ENCODE peak calls at places on chromosomes 2 and 18, in four cellular contexts. Z is dorsolateral prefrontal cortex, D is endodermal cell, H is neural progenitor cell. T is an unnamed sample.

GRCh38 chr18:8659609-8660242 is 45.6 kb upstream of the MTCL1 start:
- DNase-seq in Z (no peak), H (no peak), D (peak; percentile 53), T (no peak)

GRCh38 chr2:132766573-132766972 is 96.6 kb upstream of the LYPD1 start:
- DNase-seq in Z (no peak), H (no peak), D (no peak), T (no peak)

GRCh38 chr2:213007290-213007838 is 144.0 kb downstream of the IKZF2 start:
- DNase-seq in Z (no peak), H (peak; percentile 24), D (no peak), T (no peak)

GRCh38 chr2:120934891-120935338 is 199.2 kb downstream of the GLI2 start:
- DNase-seq in Z (no peak), D (no peak), H (no peak), T (peak; percentile 63)

GRCh38 chr2:20005891-20006470 is 6.5 kb downstream of the MATN3 start:
- DNase-seq in Z (no peak), D (no peak), H (no peak), T (no peak)

GRCh38 chr2:134676960-134677359 is 41.8 kb downstream of the TMEM163 start:
- DNase-seq in H (no peak), Z (no peak), D (no peak), T (no peak)

GRCh38 chr18:73840319-73841065 is 307.1 kb downstream of the FBXO15 start:
- DNase-seq in D (peak; percentile 51), Z (no peak), H (peak; percentile 8), T (no peak)

GRCh38 chr2:214713080-214713830 is 96.2 kb downstream of the BARD1 start:
- DNase-seq in D (no peak), H (no peak), Z (no peak), T (no peak)

GRCh38 chr18:57837917-57838548 is 34.9 kb upstream of the ATP8B1 start:
- DNase-seq in H (no peak), D (no peak), Z (no peak), T (peak; percentile 54)

GRCh38 chr2:228535396-228535795 is 353.9 kb upstream of the SPHKAP start:
- DNase-seq in H (peak; percentile 19), D (no peak), Z (no peak), T (no peak)

GRCh38 chr2:233267516-233268245 is 16.2 kb downstream of the ATG16L1 start:
- DNase-seq in Z (no peak), D (no peak), H (no peak), T (no peak)

GRCh38 chr2:15801904-15802303 is 138.4 kb upstream of the MYCN start:
- DNase-seq in H (no peak), Z (no peak), D (no peak), T (no peak)

GRCh38 chr18:13878858-13879257 is 36.5 kb downstream of the MC2R start:
- DNase-seq in Z (no peak), D (no peak), H (no peak), T (no peak)

GRCh38 chr2:119367472-119368099 is 809 bp downstream of the DBI start:
- DNase-seq in D (peak; percentile 90), H (peak; percentile 83), Z (peak; percentile 79), T (peak; percentile 19)

GRCh38 chr2:196097864-196098660 is 29.4 kb upstream of the DNAH7 start:
- DNase-seq in Z (no peak), D (no peak), H (no peak), T (no peak)

GRCh38 chr2:212683346-212683745 is 144.7 kb upstream of the ERBB4 start:
- DNase-seq in D (no peak), Z (no peak), H (no peak), T (no peak)

GRCh38 chr2:9001229-9001628 is 2.3 kb downstream of the MBOAT2 start:
- DNase-seq in Z (no peak), D (no peak), H (no peak), T (no peak)

GRCh38 chr2:182715896-182716664 is at the start of gene DNAJC10:
- DNase-seq in H (peak; percentile 95), Z (peak; percentile 94), D (peak; percentile 97), T (peak; percentile 93)

GRCh38 chr2:1572638-1573037 is 159.4 kb downstream of the TPO start:
- DNase-seq in H (no peak), Z (no peak), D (peak; percentile 31), T (peak; percentile 76)

GRCh38 chr2:209368924-209369323 is 54.9 kb upstream of the MAP2 start:
- DNase-seq in Z (no peak), H (no peak), D (no peak), T (peak; percentile 91)

DNA sequence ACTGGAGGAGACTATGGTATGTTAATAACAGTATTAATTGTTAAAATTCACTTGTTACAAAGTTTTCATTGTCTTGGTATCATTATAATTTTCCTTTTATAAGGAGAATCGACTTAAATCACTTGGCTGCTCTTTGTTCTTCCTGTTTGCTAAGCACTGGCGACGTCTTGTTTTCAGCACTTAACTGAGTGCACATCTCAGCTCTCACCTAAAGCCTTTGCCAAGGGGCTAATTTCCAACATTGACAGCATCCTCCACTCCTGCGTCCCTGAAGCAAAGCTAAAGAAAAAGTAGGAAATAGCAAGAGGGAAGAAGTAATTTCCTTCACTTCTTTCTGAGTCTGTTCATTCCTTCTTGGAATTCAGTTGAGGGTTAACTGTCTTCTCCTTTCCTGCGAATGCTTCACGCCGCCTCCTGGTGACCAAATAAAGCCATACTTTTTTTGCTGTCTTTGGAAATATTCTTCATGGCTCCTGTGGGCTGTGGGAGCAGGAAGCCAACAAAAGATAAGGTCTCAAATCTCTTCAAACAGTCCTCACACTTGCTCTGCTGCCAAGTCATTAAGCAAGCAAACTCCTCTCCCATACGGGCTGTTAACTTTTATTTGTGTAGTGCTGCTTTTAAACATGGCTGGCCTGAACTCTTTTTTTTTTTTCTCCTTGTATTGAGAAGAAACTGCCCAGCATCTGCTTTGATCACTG is 100.8 kb downstream of the DPP10 start:
- DNase-seq in D (peak; percentile 68), H (peak; percentile 41), Z (no peak), T (peak; percentile 14)
- TF ChIP-seq CTCF in D (peak; percentile 69), H (peak; percentile 46), Z (no peak), T (peak; percentile 52)

DNA sequence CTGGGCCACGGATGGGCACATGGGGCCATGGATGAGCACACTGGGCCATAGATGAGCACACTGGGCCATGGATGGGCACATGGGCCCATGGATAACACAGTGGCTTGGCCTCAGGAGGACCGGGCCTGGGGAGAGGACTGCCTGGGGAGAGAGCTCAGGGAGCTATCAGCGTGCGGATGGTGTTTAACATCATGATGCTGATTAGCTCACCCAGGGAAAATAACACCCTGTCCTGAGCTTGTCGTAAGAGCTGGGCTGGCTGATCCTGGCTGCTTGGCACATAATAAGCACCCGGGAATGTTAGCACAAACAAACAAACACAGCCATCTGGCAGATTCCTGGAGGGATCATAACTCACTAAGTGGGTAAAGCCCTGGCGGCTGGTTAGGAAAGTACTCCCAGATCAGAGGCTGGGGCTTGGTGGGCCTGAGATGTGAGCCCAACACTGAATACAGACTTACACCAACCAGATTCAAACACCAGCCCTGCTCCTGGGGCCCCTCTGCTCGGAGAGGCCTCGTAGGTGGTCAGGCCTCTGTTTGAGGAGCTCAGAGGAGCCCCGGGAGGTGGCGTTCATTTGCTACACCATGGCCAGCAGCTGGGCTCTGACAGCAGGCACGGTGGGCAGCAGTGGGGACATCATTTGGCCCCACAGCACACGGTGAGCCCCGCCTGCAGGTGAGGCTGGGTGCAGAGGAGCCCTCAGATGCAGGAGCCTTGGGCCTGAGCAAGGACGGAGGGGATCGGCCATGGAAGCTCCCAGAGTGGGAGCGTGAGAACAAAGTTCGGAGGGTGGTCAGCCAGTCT is 193.3 kb upstream of the HDAC4 start:
- DNase-seq in Z (peak; percentile 29), H (no peak), D (peak; percentile 33), T (no peak)
- H3K27me3 ChIP-seq in Z (no peaks in the 10 kb centered on the region), H (no peaks in the 10 kb centered on the region), D (no peaks in the 10 kb centered on the region), T (no peaks in the 10 kb centered on the region)

GRCh38 chr2:112217854-112218253 is 37.0 kb downstream of the ZC3H8 start:
- DNase-seq in D (no peak), Z (no peak), H (no peak), T (no peak)

GRCh38 chr2:112220831-112221230 is 34.0 kb downstream of the ZC3H8 start:
- DNase-seq in D (no peak), H (no peak), Z (no peak), T (no peak)

GRCh38 chr2:112220186-112220585 is 34.7 kb downstream of the ZC3H8 start:
- DNase-seq in Z (no peak), H (no peak), D (no peak), T (no peak)

GRCh38 chr2:112216158-112216557 is 38.7 kb downstream of the ZC3H8 start:
- DNase-seq in H (no peak), D (no peak), Z (no peak), T (peak; percentile 56)
- TF ChIP-seq CTCF in H (no peak), D (peak; percentile 35), Z (no peak), T (peak; percentile 43)

DNA sequence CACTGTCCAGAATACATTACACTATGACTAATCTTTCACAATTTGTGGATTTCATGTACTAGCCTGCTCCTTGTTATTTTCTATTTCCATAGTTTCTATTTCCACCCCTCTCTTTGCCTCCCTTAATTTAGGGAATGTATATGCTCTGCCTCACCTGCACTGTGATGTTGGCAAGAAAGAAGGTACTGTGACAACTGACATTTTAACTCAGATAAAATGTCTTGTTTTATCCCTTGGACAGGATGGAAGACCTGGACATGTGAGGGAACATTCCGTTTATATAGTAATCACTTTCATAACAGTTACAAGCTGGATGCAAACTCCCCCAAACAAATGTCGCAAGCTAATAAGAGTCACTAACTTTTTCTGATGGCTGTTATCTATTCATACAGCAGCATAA is 21.5 kb upstream of the DSG3 start:
- DNase-seq in Z (no peak), D (no peak), H (no peak), T (no peak)
- H3K27me3 ChIP-seq in Z (no peaks in the 10 kb centered on the region), D (no peaks in the 10 kb centered on the region), H (no peaks in the 10 kb centered on the region), T (no peaks in the 10 kb centered on the region)

DNA sequence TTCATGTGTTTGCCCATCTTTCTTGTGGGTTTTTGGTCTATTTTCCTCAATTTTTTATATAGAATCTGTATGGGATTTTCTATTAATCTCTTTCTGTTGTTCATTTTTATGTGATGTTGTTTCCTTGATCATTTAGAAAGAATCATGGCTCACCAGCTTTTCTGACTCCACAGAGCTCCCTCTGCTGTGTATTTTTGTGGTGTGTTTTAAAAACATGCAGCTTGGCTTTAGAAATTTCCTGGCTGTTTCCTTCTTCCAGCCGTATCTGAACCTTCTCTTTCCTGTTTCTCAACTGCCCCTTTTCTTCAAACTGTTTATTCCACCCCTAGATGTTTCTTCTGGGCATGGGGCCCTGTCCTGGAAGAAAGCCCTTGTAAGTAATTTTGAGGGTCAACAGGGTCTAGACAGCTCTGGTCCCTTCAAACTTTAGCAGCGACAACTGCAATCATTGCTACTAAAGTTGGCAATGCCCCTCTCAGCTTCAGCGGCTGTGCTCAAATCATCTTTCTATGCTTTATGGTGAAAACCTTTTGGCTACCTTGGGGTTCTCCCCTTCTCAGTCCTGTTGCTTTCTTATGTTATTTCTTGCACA is 17.6 kb upstream of the COPS8 start:
- DNase-seq in Z (no peak), H (no peak), D (no peak), T (peak; percentile 63)
- TF ChIP-seq CTCF in Z (no peak), H (no peak), D (peak; percentile 12), T (peak; percentile 42)

GRCh38 chr2:219522111-219523030 is 8.1 kb downstream of the ASIC4 start:
- DNase-seq in D (peak; percentile 93), Z (no peak), H (peak; percentile 83), T (peak; percentile 88)
- H3K27me3 ChIP-seq in D (peaks cover 7% of the 10 kb centered on the region), Z (peaks cover 6% of the 10 kb centered on the region), H (peaks cover 26% of the 10 kb centered on the region), T (no peaks in the 10 kb centered on the region)

GRCh38 chr2:161576421-161576820 is 47.8 kb upstream of the SLC4A10 start:
- DNase-seq in Z (no peak), D (peak; percentile 87), H (peak; percentile 45), T (no peak)
- TF ChIP-seq CTCF in Z (no peak), D (peak; percentile 80), H (peak; percentile 55), T (no peak)